ENCODE peak calls at places on chromosome X, in nine cellular contexts. One of them, this sample, is unnamed.

GRCh38 chrX:145821291-145821897 is 3.8 kb downstream of the SLITRK2 start:
- DNase-seq in endothelial cell: peak; percentile 7
- DNase-seq in nephron progenitor cell: peak; percentile 72
- DNase-seq in GM13976: no peak
- DNase-seq in psoas muscle: no peak
- DNase-seq in body of pancreas: no peak
- DNase-seq in CD4-positive, alpha-beta T cell: no peak
- DNase-seq in coronary artery: no peak
- DNase-seq in lung: no peak
- DNase-seq in this sample: no peak

GRCh38 chrX:24428518-24428917 is 36.6 kb upstream of the PDK3 start:
- DNase-seq in endothelial cell: no peak
- DNase-seq in nephron progenitor cell: no peak
- DNase-seq in GM13976: no peak
- DNase-seq in psoas muscle: no peak
- DNase-seq in body of pancreas: no peak
- DNase-seq in CD4-positive, alpha-beta T cell: no peak
- DNase-seq in coronary artery: no peak
- DNase-seq in lung: no peak
- DNase-seq in this sample: no peak

GRCh38 chrX:18931972-18932371 is 51.9 kb downstream of the PHKA2 start:
- DNase-seq in endothelial cell: peak; percentile 7
- DNase-seq in nephron progenitor cell: peak; percentile 6
- DNase-seq in GM13976: peak; percentile 34
- DNase-seq in psoas muscle: no peak
- DNase-seq in body of pancreas: peak; percentile 2
- DNase-seq in CD4-positive, alpha-beta T cell: no peak
- DNase-seq in coronary artery: no peak
- DNase-seq in lung: no peak
- DNase-seq in this sample: no peak

GRCh38 chrX:19747672-19748610 is 139.5 kb downstream of the SH3KBP1 start:
- DNase-seq in endothelial cell: no peak
- DNase-seq in nephron progenitor cell: no peak
- DNase-seq in GM13976: no peak
- DNase-seq in psoas muscle: no peak
- DNase-seq in body of pancreas: peak; percentile 6
- DNase-seq in CD4-positive, alpha-beta T cell: peak; percentile 69
- DNase-seq in coronary artery: no peak
- DNase-seq in lung: no peak
- DNase-seq in this sample: no peak

GRCh38 chrX:153934473-153935325 is at the start of gene NAA10:
- DNase-seq in endothelial cell: peak; percentile 64
- DNase-seq in nephron progenitor cell: peak; percentile 73
- DNase-seq in GM13976: peak; percentile 94
- DNase-seq in psoas muscle: peak; percentile 90
- DNase-seq in body of pancreas: peak; percentile 77
- DNase-seq in CD4-positive, alpha-beta T cell: peak; percentile 21
- DNase-seq in coronary artery: no peak
- DNase-seq in lung: peak; percentile 56
- DNase-seq in this sample: peak; percentile 49

GRCh38 chrX:69024931-69025330 is 140.3 kb downstream of the PJA1 start:
- DNase-seq in endothelial cell: no peak
- DNase-seq in nephron progenitor cell: no peak
- DNase-seq in GM13976: no peak
- DNase-seq in psoas muscle: peak; percentile 84
- DNase-seq in body of pancreas: peak; percentile 55
- DNase-seq in CD4-positive, alpha-beta T cell: no peak
- DNase-seq in coronary artery: peak; percentile 77
- DNase-seq in lung: peak; percentile 65
- DNase-seq in this sample: peak; percentile 64

GRCh38 chrX:21947671-21948070 is 7.2 kb downstream of the SMS start:
- DNase-seq in endothelial cell: no peak
- DNase-seq in nephron progenitor cell: no peak
- DNase-seq in GM13976: no peak
- DNase-seq in psoas muscle: no peak
- DNase-seq in body of pancreas: no peak
- DNase-seq in CD4-positive, alpha-beta T cell: no peak
- DNase-seq in coronary artery: no peak
- DNase-seq in lung: no peak
- DNase-seq in this sample: no peak

GRCh38 chrX:55486736-55487135 is 2.9 kb downstream of the USP51 start:
- DNase-seq in endothelial cell: no peak
- DNase-seq in nephron progenitor cell: no peak
- DNase-seq in GM13976: no peak
- DNase-seq in psoas muscle: no peak
- DNase-seq in body of pancreas: peak; percentile 17
- DNase-seq in CD4-positive, alpha-beta T cell: no peak
- DNase-seq in coronary artery: no peak
- DNase-seq in lung: no peak
- DNase-seq in this sample: no peak

GRCh38 chrX:65598559-65599147 is 64.1 kb upstream of the LAS1L start:
- DNase-seq in endothelial cell: no peak
- DNase-seq in nephron progenitor cell: no peak
- DNase-seq in GM13976: no peak
- DNase-seq in psoas muscle: no peak
- DNase-seq in body of pancreas: no peak
- DNase-seq in CD4-positive, alpha-beta T cell: no peak
- DNase-seq in coronary artery: no peak
- DNase-seq in lung: no peak
- DNase-seq in this sample: no peak

GRCh38 chrX:119421306-119421705 is 22.2 kb downstream of the SLC25A43 start:
- DNase-seq in endothelial cell: no peak
- DNase-seq in nephron progenitor cell: no peak
- DNase-seq in GM13976: no peak
- DNase-seq in psoas muscle: no peak
- DNase-seq in body of pancreas: no peak
- DNase-seq in CD4-positive, alpha-beta T cell: no peak
- DNase-seq in coronary artery: no peak
- DNase-seq in lung: no peak
- DNase-seq in this sample: no peak

GRCh38 chrX:108165349-108166111 is 74.0 kb downstream of the ATG4A start:
- DNase-seq in endothelial cell: peak; percentile 15
- DNase-seq in nephron progenitor cell: peak; percentile 20
- DNase-seq in GM13976: peak; percentile 32
- DNase-seq in psoas muscle: no peak
- DNase-seq in body of pancreas: no peak
- DNase-seq in CD4-positive, alpha-beta T cell: no peak
- DNase-seq in coronary artery: no peak
- DNase-seq in lung: no peak
- DNase-seq in this sample: no peak

GRCh38 chrX:108699368-108699767 is 37.0 kb downstream of the IRS4 start:
- DNase-seq in endothelial cell: no peak
- DNase-seq in nephron progenitor cell: no peak
- DNase-seq in GM13976: peak; percentile 3
- DNase-seq in psoas muscle: no peak
- DNase-seq in body of pancreas: peak; percentile 1
- DNase-seq in CD4-positive, alpha-beta T cell: no peak
- DNase-seq in coronary artery: no peak
- DNase-seq in lung: no peak
- DNase-seq in this sample: no peak

GRCh38 chrX:133602881-133603280 is 187.6 kb upstream of the GPC4 start:
- DNase-seq in endothelial cell: no peak
- DNase-seq in nephron progenitor cell: no peak
- DNase-seq in GM13976: no peak
- DNase-seq in psoas muscle: no peak
- DNase-seq in body of pancreas: no peak
- DNase-seq in CD4-positive, alpha-beta T cell: no peak
- DNase-seq in coronary artery: no peak
- DNase-seq in lung: no peak
- DNase-seq in this sample: no peak

GRCh38 chrX:107678957-107679740 is 50.8 kb downstream of the PRPS1 start:
- DNase-seq in endothelial cell: no peak
- DNase-seq in nephron progenitor cell: no peak
- DNase-seq in GM13976: no peak
- DNase-seq in psoas muscle: peak; percentile 89
- DNase-seq in body of pancreas: peak; percentile 76
- DNase-seq in CD4-positive, alpha-beta T cell: peak; percentile 55
- DNase-seq in coronary artery: peak; percentile 88
- DNase-seq in lung: peak; percentile 56
- DNase-seq in this sample: no peak

DNA sequence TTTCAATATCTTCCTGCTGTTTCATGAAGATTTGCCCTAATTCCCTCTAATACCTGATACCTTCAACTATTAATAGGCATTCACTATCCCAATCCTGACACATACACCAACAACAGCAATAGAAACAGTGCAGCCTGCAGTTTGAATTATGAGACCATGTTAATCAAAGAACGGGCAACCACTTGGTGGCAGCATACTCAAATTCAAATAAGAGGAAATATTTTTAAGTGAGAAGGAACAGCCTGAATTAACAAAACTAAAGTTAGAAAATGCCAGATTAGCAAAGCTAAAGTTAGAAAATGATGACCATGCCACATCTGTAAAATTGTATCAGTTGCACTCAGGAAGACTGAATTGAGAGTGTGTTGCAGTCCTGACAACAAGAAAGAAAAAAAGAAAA is 204.9 kb downstream of the SMARCA1 start:
- DNase-seq in endothelial cell: peak; percentile 4
- DNase-seq in nephron progenitor cell: no peak
- DNase-seq in GM13976: peak; percentile 1
- DNase-seq in psoas muscle: no peak
- DNase-seq in body of pancreas: no peak
- DNase-seq in CD4-positive, alpha-beta T cell: no peak
- DNase-seq in coronary artery: no peak
- DNase-seq in lung: no peak
- DNase-seq in this sample: no peak
- TF ChIP-seq CTCF in endothelial cell: no peak
- TF ChIP-seq CTCF in nephron progenitor cell: peak; percentile 11
- TF ChIP-seq CTCF in GM13976: no peak
- TF ChIP-seq CTCF in psoas muscle: peak; percentile 10
- TF ChIP-seq CTCF in body of pancreas: no peak
- TF ChIP-seq CTCF in CD4-positive, alpha-beta T cell: no peak
- TF ChIP-seq CTCF in coronary artery: no peak
- TF ChIP-seq CTCF in lung: no peak
- TF ChIP-seq CTCF in this sample: peak; percentile 8

GRCh38 chrX:102650903-102651241 is 411 bp upstream of the GPRASP1 start:
- DNase-seq in endothelial cell: no peak
- DNase-seq in nephron progenitor cell: no peak
- DNase-seq in GM13976: peak; percentile 17
- DNase-seq in psoas muscle: no peak
- DNase-seq in body of pancreas: no peak
- DNase-seq in CD4-positive, alpha-beta T cell: no peak
- DNase-seq in coronary artery: no peak
- DNase-seq in lung: no peak
- DNase-seq in this sample: no peak

GRCh38 chrX:102651242-102651967 is at the start of gene GPRASP1:
- DNase-seq in endothelial cell: peak; percentile 30
- DNase-seq in nephron progenitor cell: peak; percentile 67
- DNase-seq in GM13976: peak; percentile 30
- DNase-seq in psoas muscle: peak; percentile 76
- DNase-seq in body of pancreas: peak; percentile 39
- DNase-seq in CD4-positive, alpha-beta T cell: peak; percentile 59
- DNase-seq in coronary artery: no peak
- DNase-seq in lung: no peak
- DNase-seq in this sample: peak; percentile 55

GRCh38 chrX:102654696-102655095 is 3.4 kb downstream of the GPRASP1 start:
- DNase-seq in endothelial cell: no peak
- DNase-seq in nephron progenitor cell: no peak
- DNase-seq in GM13976: no peak
- DNase-seq in psoas muscle: no peak
- DNase-seq in body of pancreas: no peak
- DNase-seq in CD4-positive, alpha-beta T cell: no peak
- DNase-seq in coronary artery: no peak
- DNase-seq in lung: no peak
- DNase-seq in this sample: no peak

GRCh38 chrX:102651968-102652744 is 873 bp downstream of the GPRASP1 start:
- DNase-seq in endothelial cell: peak; percentile 20
- DNase-seq in nephron progenitor cell: peak; percentile 19
- DNase-seq in GM13976: peak; percentile 32
- DNase-seq in psoas muscle: peak; percentile 51
- DNase-seq in body of pancreas: peak; percentile 46
- DNase-seq in CD4-positive, alpha-beta T cell: peak; percentile 42
- DNase-seq in coronary artery: no peak
- DNase-seq in lung: no peak
- DNase-seq in this sample: peak; percentile 22
- TF ChIP-seq CTCF in endothelial cell: no peak
- TF ChIP-seq CTCF in nephron progenitor cell: peak; percentile 45
- TF ChIP-seq CTCF in GM13976: peak; percentile 39
- TF ChIP-seq CTCF in psoas muscle: peak; percentile 41
- TF ChIP-seq CTCF in body of pancreas: peak; percentile 34
- TF ChIP-seq CTCF in CD4-positive, alpha-beta T cell: peak; percentile 54
- TF ChIP-seq CTCF in coronary artery: peak; percentile 20
- TF ChIP-seq CTCF in lung: no peak
- TF ChIP-seq CTCF in this sample: peak; percentile 66

GRCh38 chrX:16671005-16671404 is 21.0 kb downstream of the S100G start:
- DNase-seq in endothelial cell: peak; percentile 4
- DNase-seq in nephron progenitor cell: peak; percentile 6
- DNase-seq in GM13976: peak; percentile 49
- DNase-seq in psoas muscle: no peak
- DNase-seq in body of pancreas: no peak
- DNase-seq in CD4-positive, alpha-beta T cell: no peak
- DNase-seq in coronary artery: no peak
- DNase-seq in lung: no peak
- DNase-seq in this sample: no peak
- TF ChIP-seq CTCF in endothelial cell: no peak
- TF ChIP-seq CTCF in nephron progenitor cell: peak; percentile 33
- TF ChIP-seq CTCF in GM13976: peak; percentile 11
- TF ChIP-seq CTCF in psoas muscle: peak; percentile 40
- TF ChIP-seq CTCF in body of pancreas: peak; percentile 26
- TF ChIP-seq CTCF in CD4-positive, alpha-beta T cell: peak; percentile 50
- TF ChIP-seq CTCF in coronary artery: no peak
- TF ChIP-seq CTCF in lung: no peak
- TF ChIP-seq CTCF in this sample: no peak

DNA sequence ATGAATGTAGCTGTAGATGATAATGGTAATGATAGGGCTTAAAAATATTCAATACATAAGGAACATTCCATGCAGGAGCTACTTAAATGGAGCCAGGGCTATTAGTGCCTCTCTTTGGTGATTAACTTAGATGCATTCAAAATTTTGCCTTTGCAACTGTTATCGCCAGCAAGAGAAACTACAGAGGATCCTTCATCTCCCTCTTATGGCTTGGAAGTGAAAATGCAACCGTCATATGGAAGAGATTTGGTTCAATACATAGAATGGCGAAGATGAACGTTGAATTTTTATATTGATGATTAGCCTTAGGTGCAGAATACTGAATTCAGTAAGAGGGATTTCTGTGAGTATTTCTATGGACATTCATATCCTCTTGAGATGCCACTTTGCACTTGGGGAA is 134.5 kb upstream of the NLGN4X start:
- DNase-seq in endothelial cell: no peak
- DNase-seq in nephron progenitor cell: no peak
- DNase-seq in GM13976: no peak
- DNase-seq in psoas muscle: no peak
- DNase-seq in body of pancreas: no peak
- DNase-seq in CD4-positive, alpha-beta T cell: no peak
- DNase-seq in coronary artery: no peak
- DNase-seq in lung: no peak
- DNase-seq in this sample: no peak
- TF ChIP-seq CTCF in endothelial cell: no peak
- TF ChIP-seq CTCF in nephron progenitor cell: peak; percentile 25
- TF ChIP-seq CTCF in GM13976: no peak
- TF ChIP-seq CTCF in psoas muscle: no peak
- TF ChIP-seq CTCF in body of pancreas: no peak
- TF ChIP-seq CTCF in CD4-positive, alpha-beta T cell: no peak
- TF ChIP-seq CTCF in coronary artery: no peak
- TF ChIP-seq CTCF in lung: no peak
- TF ChIP-seq CTCF in this sample: no peak

GRCh38 chrX:72128881-72129280 is 2.8 kb downstream of the RTL5 start:
- DNase-seq in endothelial cell: peak; percentile 42
- DNase-seq in nephron progenitor cell: no peak
- DNase-seq in GM13976: no peak
- DNase-seq in psoas muscle: no peak
- DNase-seq in body of pancreas: no peak
- DNase-seq in CD4-positive, alpha-beta T cell: no peak
- DNase-seq in coronary artery: peak; percentile 62
- DNase-seq in lung: no peak
- DNase-seq in this sample: no peak
- TF ChIP-seq CTCF in endothelial cell: peak; percentile 54
- TF ChIP-seq CTCF in nephron progenitor cell: peak; percentile 33
- TF ChIP-seq CTCF in GM13976: no peak
- TF ChIP-seq CTCF in psoas muscle: peak; percentile 15
- TF ChIP-seq CTCF in body of pancreas: peak; percentile 11
- TF ChIP-seq CTCF in CD4-positive, alpha-beta T cell: no peak
- TF ChIP-seq CTCF in coronary artery: no peak
- TF ChIP-seq CTCF in lung: no peak
- TF ChIP-seq CTCF in this sample: no peak

This sample was measured in prostate gland.